ENCODE peak calls at places on chromosome 21, in nine cellular contexts. One of them, this sample, is unnamed.
A peak's percentile ranks its signal among the peaks of the same experiment; 100 is the strongest.

GRCh38 chr21:45294509-45295291 is 7.0 kb upstream of the POFUT2 start:
- DNase-seq in M059J: peak; percentile 99
- DNase-seq in adrenal gland: peak; percentile 96
- DNase-seq in fibroblast of gingiva: peak; percentile 88
- DNase-seq in AG04450: peak; percentile 98
- DNase-seq in iPS-NIHi11: no peak
- DNase-seq in cardiac septum: peak; percentile 91
- DNase-seq in NCI-H1930: no peak
- DNase-seq in non-pigmented ciliary epithelial cell: peak; percentile 99
- DNase-seq in this sample: peak; percentile 90

GRCh38 chr21:36145259-36145658 is 10.4 kb downstream of the CBR3 start:
- DNase-seq in M059J: no peak
- DNase-seq in adrenal gland: no peak
- DNase-seq in fibroblast of gingiva: no peak
- DNase-seq in AG04450: no peak
- DNase-seq in iPS-NIHi11: no peak
- DNase-seq in cardiac septum: no peak
- DNase-seq in NCI-H1930: no peak
- DNase-seq in non-pigmented ciliary epithelial cell: no peak
- DNase-seq in this sample: no peak

GRCh38 chr21:45423201-45423955 is 18.4 kb downstream of the COL18A1 start:
- DNase-seq in M059J: no peak
- DNase-seq in adrenal gland: peak; percentile 17
- DNase-seq in fibroblast of gingiva: no peak
- DNase-seq in AG04450: no peak
- DNase-seq in iPS-NIHi11: no peak
- DNase-seq in cardiac septum: no peak
- DNase-seq in NCI-H1930: no peak
- DNase-seq in non-pigmented ciliary epithelial cell: no peak
- DNase-seq in this sample: no peak

GRCh38 chr21:31952828-31953227 is 80.0 kb downstream of the HUNK start:
- DNase-seq in M059J: no peak
- DNase-seq in adrenal gland: no peak
- DNase-seq in fibroblast of gingiva: no peak
- DNase-seq in AG04450: no peak
- DNase-seq in iPS-NIHi11: no peak
- DNase-seq in cardiac septum: no peak
- DNase-seq in NCI-H1930: no peak
- DNase-seq in non-pigmented ciliary epithelial cell: no peak
- DNase-seq in this sample: no peak

GRCh38 chr21:32298148-32298559 is 501 bp upstream of the MRAP start:
- DNase-seq in M059J: no peak
- DNase-seq in adrenal gland: peak; percentile 72
- DNase-seq in fibroblast of gingiva: peak; percentile 84
- DNase-seq in AG04450: no peak
- DNase-seq in iPS-NIHi11: no peak
- DNase-seq in cardiac septum: no peak
- DNase-seq in NCI-H1930: no peak
- DNase-seq in non-pigmented ciliary epithelial cell: no peak
- DNase-seq in this sample: no peak

GRCh38 chr21:41768371-41769042 is 1.7 kb upstream of the RIPK4 start:
- DNase-seq in M059J: peak; percentile 98
- DNase-seq in adrenal gland: no peak
- DNase-seq in fibroblast of gingiva: peak; percentile 34
- DNase-seq in AG04450: peak; percentile 27
- DNase-seq in iPS-NIHi11: no peak
- DNase-seq in cardiac septum: no peak
- DNase-seq in NCI-H1930: peak; percentile 25
- DNase-seq in non-pigmented ciliary epithelial cell: peak; percentile 34
- DNase-seq in this sample: peak; percentile 88

GRCh38 chr21:45278156-45278911 is 9.4 kb downstream of the POFUT2 start:
- DNase-seq in M059J: no peak
- DNase-seq in adrenal gland: peak; percentile 11
- DNase-seq in fibroblast of gingiva: no peak
- DNase-seq in AG04450: no peak
- DNase-seq in iPS-NIHi11: peak; percentile 1
- DNase-seq in cardiac septum: peak; percentile 55
- DNase-seq in NCI-H1930: no peak
- DNase-seq in non-pigmented ciliary epithelial cell: no peak
- DNase-seq in this sample: no peak

GRCh38 chr21:45768741-45769049 is 125.2 kb downstream of the PCBP3 start:
- DNase-seq in M059J: no peak
- DNase-seq in adrenal gland: no peak
- DNase-seq in fibroblast of gingiva: no peak
- DNase-seq in AG04450: no peak
- DNase-seq in iPS-NIHi11: peak; percentile 39
- DNase-seq in cardiac septum: no peak
- DNase-seq in NCI-H1930: no peak
- DNase-seq in non-pigmented ciliary epithelial cell: no peak
- DNase-seq in this sample: no peak

GRCh38 chr21:42755766-42756579 is 102.6 kb downstream of the PDE9A start:
- DNase-seq in M059J: no peak
- DNase-seq in adrenal gland: no peak
- DNase-seq in fibroblast of gingiva: no peak
- DNase-seq in AG04450: no peak
- DNase-seq in iPS-NIHi11: no peak
- DNase-seq in cardiac septum: no peak
- DNase-seq in NCI-H1930: no peak
- DNase-seq in non-pigmented ciliary epithelial cell: no peak
- DNase-seq in this sample: no peak

GRCh38 chr21:35614412-35614901 is 445.9 kb downstream of the SETD4 start:
- DNase-seq in M059J: peak; percentile 95
- DNase-seq in adrenal gland: no peak
- DNase-seq in fibroblast of gingiva: no peak
- DNase-seq in AG04450: no peak
- DNase-seq in iPS-NIHi11: no peak
- DNase-seq in cardiac septum: no peak
- DNase-seq in NCI-H1930: no peak
- DNase-seq in non-pigmented ciliary epithelial cell: peak; percentile 51
- DNase-seq in this sample: peak; percentile 81

GRCh38 chr21:38293113-38293512 is 36.3 kb downstream of the KCNJ15 start:
- DNase-seq in M059J: no peak
- DNase-seq in adrenal gland: no peak
- DNase-seq in fibroblast of gingiva: no peak
- DNase-seq in AG04450: no peak
- DNase-seq in iPS-NIHi11: no peak
- DNase-seq in cardiac septum: no peak
- DNase-seq in NCI-H1930: no peak
- DNase-seq in non-pigmented ciliary epithelial cell: no peak
- DNase-seq in this sample: no peak

GRCh38 chr21:29125979-29126378 is 4.5 kb upstream of the MAP3K7CL start:
- DNase-seq in M059J: no peak
- DNase-seq in adrenal gland: no peak
- DNase-seq in fibroblast of gingiva: no peak
- DNase-seq in AG04450: no peak
- DNase-seq in iPS-NIHi11: no peak
- DNase-seq in cardiac septum: no peak
- DNase-seq in NCI-H1930: no peak
- DNase-seq in non-pigmented ciliary epithelial cell: no peak
- DNase-seq in this sample: no peak

GRCh38 chr21:46020581-46020980 is 39.0 kb downstream of the COL6A1 start:
- DNase-seq in M059J: no peak
- DNase-seq in adrenal gland: no peak
- DNase-seq in fibroblast of gingiva: no peak
- DNase-seq in AG04450: no peak
- DNase-seq in iPS-NIHi11: no peak
- DNase-seq in cardiac septum: no peak
- DNase-seq in NCI-H1930: no peak
- DNase-seq in non-pigmented ciliary epithelial cell: no peak
- DNase-seq in this sample: no peak

GRCh38 chr21:44059710-44060109 is 47.5 kb upstream of the PWP2 start:
- DNase-seq in M059J: peak; percentile 17
- DNase-seq in adrenal gland: no peak
- DNase-seq in fibroblast of gingiva: no peak
- DNase-seq in AG04450: no peak
- DNase-seq in iPS-NIHi11: no peak
- DNase-seq in cardiac septum: no peak
- DNase-seq in NCI-H1930: no peak
- DNase-seq in non-pigmented ciliary epithelial cell: no peak
- DNase-seq in this sample: no peak

GRCh38 chr21:16794944-16795343 is 717.9 kb upstream of the CXADR start:
- DNase-seq in M059J: peak; percentile 90
- DNase-seq in adrenal gland: peak; percentile 86
- DNase-seq in fibroblast of gingiva: peak; percentile 88
- DNase-seq in AG04450: peak; percentile 71
- DNase-seq in iPS-NIHi11: no peak
- DNase-seq in cardiac septum: no peak
- DNase-seq in NCI-H1930: no peak
- DNase-seq in non-pigmented ciliary epithelial cell: peak; percentile 92
- DNase-seq in this sample: peak; percentile 93

GRCh38 chr21:29386803-29387202 is 88.1 kb downstream of the BACH1 start:
- DNase-seq in M059J: no peak
- DNase-seq in adrenal gland: no peak
- DNase-seq in fibroblast of gingiva: no peak
- DNase-seq in AG04450: no peak
- DNase-seq in iPS-NIHi11: no peak
- DNase-seq in cardiac septum: no peak
- DNase-seq in NCI-H1930: no peak
- DNase-seq in non-pigmented ciliary epithelial cell: no peak
- DNase-seq in this sample: no peak

GRCh38 chr21:33644383-33645074 is 2.2 kb downstream of the ITSN1 start:
- DNase-seq in M059J: no peak
- DNase-seq in adrenal gland: peak; percentile 30
- DNase-seq in fibroblast of gingiva: peak; percentile 75
- DNase-seq in AG04450: no peak
- DNase-seq in iPS-NIHi11: no peak
- DNase-seq in cardiac septum: no peak
- DNase-seq in NCI-H1930: no peak
- DNase-seq in non-pigmented ciliary epithelial cell: no peak
- DNase-seq in this sample: peak; percentile 89